ENCODE peak calls at places on chromosomes 16 and 17, in five cellular contexts. O, H, S, K and F are unnamed samples.

GRCh38 chr17:50511058-50511457 is 2.8 kb downstream of the MYCBPAP start:
- DNase-seq in O (no peak), H (no peak), S (peak), K (no peak), F (peak)

GRCh38 chr17:9258115-9259020 is 237.1 kb downstream of the NTN1 start:
- DNase-seq in O (no peak), H (no peak), S (peak), K (no peak), F (no peak)

GRCh38 chr16:30113711-30114333 is 485 bp upstream of the GDPD3 start:
- DNase-seq in O (no peak), H (no peak), S (no peak), K (no peak), F (no peak)

GRCh38 chr16:64440421-64440831 is 681.4 kb downstream of the CDH11 start:
- DNase-seq in O (no peak), H (no peak), S (no peak), K (peak), F (no peak)

GRCh38 chr16:73092236-73092781 is 44.4 kb upstream of the ZFHX3 start:
- DNase-seq in O (no peak), H (peak), S (no peak), K (peak), F (no peak)

GRCh38 chr16:23869052-23869451 is 33.3 kb downstream of the PRKCB start:
- DNase-seq in O (no peak), H (no peak), S (peak), K (no peak), F (no peak)

GRCh38 chr17:50199211-50199633 is 2.2 kb downstream of the COL1A1 start:
- DNase-seq in O (no peak), H (no peak), S (no peak), K (no peak), F (no peak)

GRCh38 chr16:11949527-11949926 is 7.7 kb upstream of the NPIPB2 start:
- DNase-seq in O (peak), H (peak), S (peak), K (peak), F (peak)

GRCh38 chr17:46978489-46979022 is 497 bp downstream of the RPRML start:
- DNase-seq in O (no peak), H (no peak), S (peak), K (no peak), F (no peak)

GRCh38 chr16:22264786-22265185 is 32.4 kb upstream of the POLR3E start:
- DNase-seq in O (no peak), H (no peak), S (no peak), K (no peak), F (no peak)

GRCh38 chr16:49969356-49970030 is 55.5 kb upstream of the CNEP1R1 start:
- DNase-seq in O (no peak), H (no peak), S (no peak), K (no peak), F (no peak)

GRCh38 chr17:50182783-50183438 is 17.1 kb downstream of the SGCA start:
- DNase-seq in O (no peak), H (no peak), S (no peak), K (no peak), F (no peak)

GRCh38 chr17:75546181-75546580 is 20.7 kb downstream of the LLGL2 start:
- DNase-seq in O (no peak), H (no peak), S (no peak), K (no peak), F (no peak)

GRCh38 chr16:2929693-2930092 is 18.0 kb downstream of the FLYWCH1 start:
- DNase-seq in O (no peak), H (no peak), S (no peak), K (no peak), F (no peak)

GRCh38 chr16:72927199-72928088 is 120.5 kb downstream of the ZFHX3 start:
- DNase-seq in O (peak), H (no peak), S (no peak), K (peak), F (no peak)

GRCh38 chr17:8753976-8754440 is 4.3 kb downstream of the SPDYE4 start:
- DNase-seq in O (no peak), H (no peak), S (no peak), K (peak), F (peak)

GRCh38 chr16:3198334-3199072 is 10.5 kb downstream of the OR1F1 start:
- DNase-seq in O (no peak), H (no peak), S (no peak), K (no peak), F (no peak)

GRCh38 chr17:44801880-44802279 is 28.2 kb downstream of the GJC1 start:
- DNase-seq in O (no peak), H (no peak), S (no peak), K (no peak), F (no peak)

GRCh38 chr16:61306204-61306603 is 730.0 kb downstream of the CDH8 start:
- DNase-seq in O (no peak), H (no peak), S (no peak), K (no peak), F (no peak)

GRCh38 chr16:27721548-27722265 is 171.8 kb downstream of the KATNIP start:
- DNase-seq in O (peak), H (no peak), S (no peak), K (no peak), F (no peak)

GRCh38 chr16:1326380-1326779 is 7.1 kb upstream of the BAIAP3 start:
- DNase-seq in O (no peak), H (no peak), S (no peak), K (no peak), F (peak)

GRCh38 chr16:53821957-53822625 is 118.1 kb downstream of the FTO start:
- DNase-seq in O (no peak), H (no peak), S (no peak), K (no peak), F (no peak)

GRCh38 chr16:84758627-84759026 is 58.8 kb downstream of the USP10 start:
- DNase-seq in O (no peak), H (no peak), S (no peak), K (no peak), F (no peak)

GRCh38 chr17:45060382-45060823 is 714 bp upstream of the NMT1 start:
- DNase-seq in O (no peak), H (no peak), S (no peak), K (no peak), F (peak)

GRCh38 chr16:63372283-63372682 is 1336.0 kb upstream of the CDH8 start:
- DNase-seq in O (no peak), H (no peak), S (no peak), K (no peak), F (no peak)

GRCh38 chr16:55539488-55539887 is 27.0 kb upstream of the CAPNS2 start:
- DNase-seq in O (no peak), H (no peak), S (no peak), K (peak), F (no peak)

GRCh38 chr17:17792551-17793377 is 44.0 kb downstream of the SREBF1 start:
- DNase-seq in O (no peak), H (peak), S (peak), K (no peak), F (peak)

GRCh38 chr16:88810166-88810867 is 1.4 kb downstream of the APRT start:
- DNase-seq in O (no peak), H (no peak), S (peak), K (no peak), F (peak)

GRCh38 chr16:86471896-86472295 is 38.4 kb upstream of the FOXF1 start:
- DNase-seq in O (no peak), H (no peak), S (no peak), K (no peak), F (no peak)

GRCh38 chr17:20190605-20191004 is 181.4 kb downstream of the SPECC1 start:
- DNase-seq in O (no peak), H (no peak), S (no peak), K (no peak), F (no peak)

GRCh38 chr16:48164907-48165715 is 9.3 kb upstream of the ABCC12 start:
- DNase-seq in O (peak), H (peak), S (peak), K (peak), F (peak)

GRCh38 chr17:49926886-49927285 is 42.1 kb upstream of the DLX4 start:
- DNase-seq in O (no peak), H (no peak), S (no peak), K (no peak), F (no peak)

GRCh38 chr17:7854078-7854777 is 638 bp upstream of the TMEM88 start:
- DNase-seq in O (no peak), H (no peak), S (no peak), K (no peak), F (no peak)

GRCh38 chr16:2196162-2196980 is at the start of gene CASKIN1:
- DNase-seq in O (no peak), H (no peak), S (no peak), K (no peak), F (no peak)

GRCh38 chr16:11595908-11596504 is 9.3 kb upstream of the LITAF start:
- DNase-seq in O (no peak), H (no peak), S (no peak), K (no peak), F (no peak)

GRCh38 chr17:61545335-61545938 is 45.6 kb downstream of the NACA2 start:
- DNase-seq in O (no peak), H (no peak), S (no peak), K (no peak), F (no peak)

GRCh38 chr17:74008196-74008595 is 195.3 kb upstream of the RPL38 start:
- DNase-seq in O (peak), H (no peak), S (peak), K (peak), F (peak)